ENCODE peak calls at places on chromosomes 5 and 9, in four cellular contexts. S is colonic mucosa; W is CD8-positive, alpha-beta memory T cell; J is mesenchymal stem cell. U is an unnamed sample.

GRCh38 chr9:86721843-86722705 is 225.2 kb downstream of the GAS1 start:
- DNase-seq in S (no peak), W (no peak), J (peak; percentile 27), U (peak; percentile 57)

GRCh38 chr9:127277099-127277498 is 12.5 kb downstream of the GARNL3 start:
- DNase-seq in S (no peak), W (no peak), J (no peak), U (no peak)

GRCh38 chr5:1519631-1520141 is 4.1 kb downstream of the LPCAT1 start:
- DNase-seq in S (peak; percentile 12), W (no peak), J (no peak), U (no peak)

GRCh38 chr5:128572546-128573339 is 34.7 kb upstream of the FBN2 start:
- DNase-seq in S (no peak), W (no peak), J (peak; percentile 19), U (no peak)

GRCh38 chr9:106286249-106286648 is 576.7 kb upstream of the ZNF462 start:
- DNase-seq in S (no peak), W (no peak), J (peak; percentile 22), U (peak; percentile 51)

GRCh38 chr9:73869261-73869660 is 627.9 kb upstream of the RORB start:
- DNase-seq in S (no peak), W (peak; percentile 1), J (peak; percentile 42), U (peak; percentile 11)

GRCh38 chr5:77262685-77263084 is 52.2 kb downstream of the PDE8B start:
- DNase-seq in S (no peak), W (no peak), J (peak; percentile 19), U (no peak)

GRCh38 chr9:128523199-128523925 is 18.8 kb downstream of the GLE1 start:
- DNase-seq in S (no peak), W (no peak), J (peak; percentile 29), U (peak; percentile 58)

GRCh38 chr9:135499326-135500070 is 984 bp upstream of the MRPS2 start:
- DNase-seq in S (peak; percentile 96), W (peak; percentile 91), J (peak; percentile 93), U (peak; percentile 96)

GRCh38 chr5:132478498-132478855 is 12.1 kb downstream of the IRF1 start:
- DNase-seq in S (no peak), W (no peak), J (no peak), U (no peak)

GRCh38 chr5:125894383-125894782 is 528.8 kb upstream of the GRAMD2B start:
- DNase-seq in S (no peak), W (no peak), J (no peak), U (no peak)

GRCh38 chr9:137080260-137081122 is 3.2 kb downstream of the UAP1L1 start:
- DNase-seq in S (no peak), W (no peak), J (no peak), U (no peak)

GRCh38 chr9:18678846-18679245 is 204.9 kb downstream of the ADAMTSL1 start:
- DNase-seq in S (no peak), W (no peak), J (no peak), U (no peak)

GRCh38 chr5:150024241-150024984 is 23.9 kb downstream of the HMGXB3 start:
- DNase-seq in S (no peak), W (no peak), J (no peak), U (no peak)
- H3K27ac ChIP-seq in S (no peak overlapping the region), W (no peak overlapping the region), J (no peak overlapping the region), U (peak overlapping the region; percentile 10)

DNA sequence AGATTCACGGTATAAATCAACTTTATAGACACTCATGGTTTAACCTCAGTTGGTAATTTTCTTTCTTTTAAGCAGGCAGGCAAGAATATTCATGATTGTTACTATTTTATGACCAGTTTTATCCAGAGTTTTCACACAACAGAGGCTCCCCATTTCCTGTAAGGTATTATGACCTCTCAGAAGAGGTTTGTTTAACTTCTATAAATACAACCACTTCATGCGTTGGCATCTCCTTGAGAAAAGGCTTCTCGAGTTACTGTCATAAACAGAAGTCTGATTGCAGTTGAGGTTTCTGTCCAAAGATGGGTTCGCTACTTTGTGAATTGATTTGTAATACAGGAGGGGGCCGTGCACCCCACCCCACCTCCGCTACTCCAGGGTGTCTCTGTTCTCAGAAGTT is 55.3 kb downstream of the ENTREP1 start:
- DNase-seq in S (no peak), W (no peak), J (peak; percentile 19), U (no peak)
- H3K27ac ChIP-seq in S (no peak overlapping the region), W (no peak overlapping the region), J (no peak overlapping the region), U (no peak overlapping the region)

GRCh38 chr5:79873216-79873615 is 117.8 kb downstream of the MTX3 start:
- DNase-seq in S (no peak), W (no peak), J (no peak), U (no peak)

GRCh38 chr5:79878721-79879336 is 112.2 kb downstream of the MTX3 start:
- DNase-seq in S (no peak), W (no peak), J (peak; percentile 1), U (no peak)

GRCh38 chr5:79875230-79875629 is 115.8 kb downstream of the MTX3 start:
- DNase-seq in S (no peak), W (no peak), J (no peak), U (no peak)

GRCh38 chr5:79876510-79876909 is 114.6 kb downstream of the MTX3 start:
- DNase-seq in S (no peak), W (no peak), J (no peak), U (no peak)

GRCh38 chr5:79878131-79878630 is 112.9 kb downstream of the MTX3 start:
- DNase-seq in S (no peak), W (no peak), J (no peak), U (no peak)
- H3K27ac ChIP-seq in S (no peak overlapping the region), W (no peak overlapping the region), J (no peak overlapping the region), U (no peak overlapping the region)

DNA sequence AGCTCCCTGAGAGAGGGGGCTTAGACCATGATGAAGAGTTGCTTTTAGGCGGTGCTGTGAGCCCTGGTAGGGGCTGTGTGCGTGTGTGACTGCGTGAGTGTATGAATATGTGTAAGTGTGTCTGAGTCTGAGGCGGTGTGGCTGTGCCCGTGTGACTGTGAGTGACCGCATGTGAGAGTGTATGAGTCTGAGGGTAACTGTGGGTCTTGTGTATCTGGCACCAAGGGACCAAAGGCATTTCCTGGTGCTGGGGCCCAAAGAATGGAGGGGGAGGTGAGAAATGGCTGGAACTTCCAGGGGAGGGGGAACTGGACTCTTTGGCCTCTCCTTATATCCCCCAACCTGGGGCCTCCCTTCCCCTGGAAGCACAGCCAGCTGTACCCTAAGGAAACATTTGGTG is 1.1 kb downstream of the IL11RA start:
- DNase-seq in S (no peak), W (no peak), J (peak; percentile 59), U (no peak)
- H3K27ac ChIP-seq in S (no peak overlapping the region), W (no peak overlapping the region), J (no peak overlapping the region), U (peak overlapping the region; percentile 94)

GRCh38 chr5:348726-349125 is 27.2 kb downstream of the AHRR start:
- DNase-seq in S (no peak), W (no peak), J (no peak), U (no peak)
- H3K27ac ChIP-seq in S (no peak overlapping the region), W (no peak overlapping the region), J (no peak overlapping the region), U (no peak overlapping the region)

DNA sequence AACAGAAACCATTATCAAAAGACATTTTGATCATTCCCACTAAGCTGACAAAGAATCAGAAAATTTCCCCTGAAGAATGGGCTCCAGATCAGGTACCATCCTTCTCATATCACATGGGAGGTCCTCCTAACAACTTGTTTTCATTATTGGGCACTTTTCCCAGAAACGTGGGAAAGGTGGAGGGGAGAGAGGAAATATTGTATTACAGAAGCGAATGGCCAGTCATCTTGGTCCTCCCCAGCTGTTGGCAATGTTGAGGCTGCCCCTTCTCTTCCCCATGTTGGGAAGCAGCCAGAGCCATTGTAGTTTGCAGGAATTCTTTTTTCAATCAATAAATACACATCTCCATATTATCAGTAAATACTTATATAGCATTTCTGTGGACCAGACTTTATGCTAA is 126.2 kb upstream of the ZNF608 start:
- DNase-seq in S (no peak), W (no peak), J (no peak), U (no peak)
- H3K27ac ChIP-seq in S (no peak overlapping the region), W (no peak overlapping the region), J (no peak overlapping the region), U (no peak overlapping the region)

GRCh38 chr5:40672440-40672839 is 7.3 kb upstream of the PTGER4 start:
- DNase-seq in S (no peak), W (no peak), J (no peak), U (no peak)

GRCh38 chr5:40677456-40677855 is 2.3 kb upstream of the PTGER4 start:
- DNase-seq in S (no peak), W (no peak), J (no peak), U (no peak)

GRCh38 chr5:40676643-40677333 is 2.9 kb upstream of the PTGER4 start:
- DNase-seq in S (peak; percentile 47), W (no peak), J (peak; percentile 59), U (peak; percentile 20)

GRCh38 chr5:40675396-40676133 is 4.2 kb upstream of the PTGER4 start:
- DNase-seq in S (no peak), W (no peak), J (no peak), U (no peak)

DNA sequence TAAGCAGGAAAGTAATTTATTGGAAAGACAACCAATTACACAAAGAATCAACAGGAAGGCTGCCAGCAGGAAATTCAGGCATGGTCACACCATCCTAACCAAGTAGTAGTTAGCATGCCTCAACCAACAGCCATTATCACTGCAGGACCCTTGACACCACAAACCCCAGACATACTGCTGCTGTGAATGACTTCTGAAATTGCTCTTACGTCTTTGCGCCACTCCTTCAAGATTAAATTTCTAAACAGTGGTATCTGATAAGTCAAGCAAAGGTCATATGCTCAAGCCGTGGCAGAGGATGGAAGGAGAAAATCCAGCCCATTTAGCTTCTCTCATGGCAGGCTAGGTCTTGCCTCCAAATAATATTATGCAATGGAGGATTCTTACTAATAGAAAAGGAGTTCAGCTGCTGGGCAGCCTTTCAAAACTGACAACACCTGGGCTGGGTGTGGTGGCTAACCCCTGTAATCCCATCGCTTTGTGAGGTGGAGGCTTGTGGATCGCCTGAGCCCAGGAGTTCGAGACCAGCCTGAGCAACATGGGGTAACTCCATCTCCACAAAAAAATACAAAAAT is 5.0 kb upstream of the PTGER4 start:
- DNase-seq in S (no peak), W (no peak), J (no peak), U (no peak)
- H3K27ac ChIP-seq in S (no peak overlapping the region), W (no peak overlapping the region), J (no peak overlapping the region), U (no peak overlapping the region)

DNA sequence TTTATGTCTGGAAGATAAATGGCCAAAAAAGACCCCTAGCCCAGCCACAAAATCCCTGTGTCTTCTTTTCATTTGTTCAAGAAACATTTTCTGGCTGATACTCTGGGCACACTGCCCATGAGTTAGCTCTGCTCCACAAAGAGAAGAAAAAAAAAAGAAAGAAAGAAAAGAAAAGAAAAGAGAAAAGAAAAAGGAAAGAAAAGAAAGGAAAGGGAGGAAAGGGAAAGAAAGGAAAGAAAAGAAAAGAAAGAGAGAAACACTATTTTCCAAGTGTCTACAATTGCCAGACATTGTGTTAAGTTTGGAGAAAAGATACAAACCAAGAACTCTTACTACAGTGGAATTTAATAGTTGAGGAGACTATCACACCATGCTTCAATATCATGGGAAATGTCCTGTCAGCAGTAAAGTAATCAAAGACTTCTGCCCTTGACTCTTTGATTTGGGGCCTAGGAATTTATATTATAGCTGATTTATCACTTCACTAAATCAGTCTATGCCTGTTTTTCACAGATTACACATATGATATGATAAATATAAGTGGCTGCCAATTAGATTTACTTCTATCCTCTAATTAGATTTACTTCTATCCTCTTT is 3.0 kb downstream of the TRMO start:
- DNase-seq in S (no peak), W (no peak), J (no peak), U (no peak)
- H3K27ac ChIP-seq in S (no peak overlapping the region), W (peak overlapping the region; percentile 100), J (no peak overlapping the region), U (no peak overlapping the region)

U was measured in hepatocyte.